ENCODE peak calls at places on chromosomes 12 and 14, in seven cellular contexts. M is K562, H is fibroblast of lung, K is A673, V is GM10248, Y is GM12865, L is GM23338. W is an unnamed sample.

GRCh38 chr12:65556676-65557424 is 267.4 kb upstream of the HMGA2 start:
- DNase-seq in M (peak), H (peak), K (peak), V (peak), Y (peak), L (peak), W (peak)

GRCh38 chr14:64303471-64303917 is 9.3 kb upstream of the ESR2 start:
- DNase-seq in M (peak), H (peak), K (peak), V (peak), Y (peak), L (peak), W (peak)

GRCh38 chr14:76461886-76462285 is 85.9 kb downstream of the ESRRB start:
- DNase-seq in M (no peak), H (no peak), K (no peak), V (no peak), Y (no peak), L (no peak), W (no peak)

GRCh38 chr12:3922033-3922432 is 48.8 kb upstream of the PARP11 start:
- DNase-seq in M (no peak), H (no peak), K (no peak), V (no peak), Y (no peak), L (no peak), W (no peak)

GRCh38 chr12:87441511-87441910 is 587.7 kb downstream of the C12orf50 start:
- DNase-seq in M (no peak), H (no peak), K (no peak), V (no peak), Y (no peak), L (no peak), W (no peak)

GRCh38 chr12:45259732-45260480 is 44.0 kb downstream of the ANO6 start:
- DNase-seq in M (no peak), H (peak), K (peak), V (no peak), Y (no peak), L (no peak), W (no peak)

GRCh38 chr12:68619541-68619940 is 8.8 kb downstream of the RAP1B start:
- DNase-seq in M (no peak), H (no peak), K (no peak), V (no peak), Y (no peak), L (no peak), W (no peak)

GRCh38 chr12:77724367-77724957 is 106.2 kb upstream of the NAV3 start:
- DNase-seq in M (no peak), H (peak), K (peak), V (no peak), Y (peak), L (peak), W (no peak)

GRCh38 chr14:29217813-29218450 is 451.3 kb downstream of the FOXG1 start:
- DNase-seq in M (no peak), H (no peak), K (no peak), V (no peak), Y (no peak), L (no peak), W (no peak)

GRCh38 chr12:126457776-126458175 is 1392.5 kb downstream of the AACS start:
- DNase-seq in M (no peak), H (no peak), K (no peak), V (no peak), Y (no peak), L (no peak), W (no peak)

GRCh38 chr12:10361084-10361483 is 28.8 kb downstream of the KLRK1 start:
- DNase-seq in M (no peak), H (peak), K (peak), V (no peak), Y (no peak), L (peak), W (no peak)

GRCh38 chr12:42235426-42235825 is 2.6 kb downstream of the YAF2 start:
- DNase-seq in M (no peak), H (no peak), K (no peak), V (no peak), Y (peak), L (no peak), W (no peak)

GRCh38 chr12:103401421-103401820 is 94.3 kb downstream of the C12orf42 start:
- DNase-seq in M (no peak), H (no peak), K (peak), V (no peak), Y (no peak), L (peak), W (no peak)

GRCh38 chr12:65937181-65937641 is 112.9 kb downstream of the HMGA2 start:
- DNase-seq in M (no peak), H (peak), K (no peak), V (no peak), Y (no peak), L (no peak), W (no peak)

GRCh38 chr12:49933793-49934192 is 16.7 kb upstream of the AQP2 start:
- DNase-seq in M (no peak), H (peak), K (no peak), V (no peak), Y (no peak), L (no peak), W (no peak)

GRCh38 chr14:58829594-58829993 is 191.8 kb downstream of the DACT1 start:
- DNase-seq in M (no peak), H (peak), K (no peak), V (no peak), Y (no peak), L (no peak), W (no peak)

GRCh38 chr12:101968770-101969169 is 91.4 kb downstream of the DRAM1 start:
- DNase-seq in M (no peak), H (peak), K (no peak), V (no peak), Y (peak), L (no peak), W (no peak)

GRCh38 chr14:67881225-67881624 is 61.6 kb downstream of the RAD51B start:
- DNase-seq in M (no peak), H (no peak), K (no peak), V (peak), Y (peak), L (no peak), W (peak)

GRCh38 chr14:67886221-67886620 is 66.6 kb downstream of the RAD51B start:
- DNase-seq in M (no peak), H (no peak), K (no peak), V (no peak), Y (no peak), L (no peak), W (no peak)

GRCh38 chr14:67882973-67883372 is 63.4 kb downstream of the RAD51B start:
- DNase-seq in M (no peak), H (no peak), K (no peak), V (no peak), Y (no peak), L (no peak), W (no peak)

GRCh38 chr14:67887478-67887877 is 67.9 kb downstream of the RAD51B start:
- DNase-seq in M (no peak), H (no peak), K (no peak), V (no peak), Y (no peak), L (no peak), W (no peak)

DNA sequence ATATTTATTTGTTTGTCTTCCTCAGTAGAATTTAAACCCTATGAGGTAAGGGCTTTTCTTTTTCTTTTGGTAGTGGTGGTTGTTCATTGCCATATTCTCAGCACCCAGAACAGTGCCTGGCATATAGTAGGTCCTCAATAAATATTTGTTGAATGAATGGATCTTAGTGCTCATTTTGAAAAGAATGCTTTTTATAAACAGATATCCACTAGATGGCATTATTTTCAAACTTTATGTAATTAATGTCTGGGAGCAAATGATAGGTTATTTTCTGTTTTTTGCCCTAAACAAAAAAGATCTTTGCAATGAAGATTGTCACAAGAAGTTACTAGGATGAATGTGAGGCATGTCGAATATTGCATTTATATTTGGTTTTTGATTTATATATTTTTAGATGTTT is 64.1 kb downstream of the RAD51B start:
- DNase-seq in M (no peak), H (peak), K (peak), V (no peak), Y (no peak), L (no peak), W (no peak)
- TF ChIP-seq CTCF in M (no peak), H (no peak), K (peak), V (peak), Y (no peak), L (peak), W (peak)

DNA sequence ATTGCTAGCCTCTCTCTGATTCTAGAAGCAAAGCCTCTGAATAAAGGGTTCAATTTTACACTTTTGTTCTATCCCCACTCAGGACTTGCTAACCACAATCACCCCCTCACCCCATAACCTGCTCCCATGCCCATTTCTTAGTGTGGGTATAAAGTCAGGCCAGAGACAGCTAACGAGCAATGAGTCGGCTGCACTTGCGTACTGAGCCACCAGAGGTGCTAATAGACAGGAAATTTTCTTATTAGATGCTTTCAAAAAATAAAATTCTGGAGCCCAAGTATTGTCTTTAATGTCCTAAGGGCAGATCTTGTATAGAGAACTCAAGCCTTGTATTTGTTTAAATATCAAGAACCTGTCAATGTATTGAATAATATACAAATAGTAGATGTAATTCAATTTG is 256.9 kb downstream of the SYT1 start:
- DNase-seq in M (peak), H (no peak), K (peak), V (no peak), Y (peak), L (peak), W (no peak)
- TF ChIP-seq CTCF in M (no peak), H (no peak), K (peak), V (peak), Y (peak), L (peak), W (no peak)

GRCh38 chr14:23727566-23728335 is 91.6 kb downstream of the DHRS2 start:
- DNase-seq in M (peak), H (peak), K (peak), V (peak), Y (peak), L (peak), W (peak)

GRCh38 chr14:23728791-23729190 is 92.6 kb downstream of the DHRS2 start:
- DNase-seq in M (no peak), H (no peak), K (no peak), V (no peak), Y (no peak), L (no peak), W (no peak)

GRCh38 chr14:23725980-23726746 is 90.0 kb downstream of the DHRS2 start:
- DNase-seq in M (no peak), H (no peak), K (no peak), V (no peak), Y (no peak), L (no peak), W (no peak)

GRCh38 chr14:23725528-23725927 is 89.4 kb downstream of the DHRS2 start:
- DNase-seq in M (no peak), H (no peak), K (no peak), V (no peak), Y (no peak), L (no peak), W (no peak)

GRCh38 chr14:23729720-23730387 is 93.7 kb downstream of the DHRS2 start:
- DNase-seq in M (peak), H (no peak), K (no peak), V (no peak), Y (no peak), L (peak), W (no peak)
- TF ChIP-seq CTCF in M (peak), H (no peak), K (peak), V (no peak), Y (no peak), L (peak), W (no peak)

GRCh38 chr14:30440986-30441385 is 118.0 kb upstream of the G2E3 start:
- DNase-seq in M (no peak), H (no peak), K (no peak), V (no peak), Y (no peak), L (no peak), W (no peak)

GRCh38 chr14:30445394-30445793 is 113.6 kb upstream of the G2E3 start:
- DNase-seq in M (no peak), H (no peak), K (no peak), V (no peak), Y (no peak), L (no peak), W (no peak)

GRCh38 chr14:30445852-30446251 is 113.1 kb upstream of the G2E3 start:
- DNase-seq in M (no peak), H (no peak), K (no peak), V (no peak), Y (no peak), L (no peak), W (no peak)

GRCh38 chr14:30444451-30444850 is 114.5 kb upstream of the G2E3 start:
- DNase-seq in M (no peak), H (no peak), K (no peak), V (no peak), Y (no peak), L (no peak), W (no peak)

GRCh38 chr14:30443368-30444007 is 115.5 kb upstream of the G2E3 start:
- DNase-seq in M (no peak), H (peak), K (peak), V (peak), Y (peak), L (peak), W (peak)
- TF ChIP-seq CTCF in M (peak), H (peak), K (peak), V (peak), Y (peak), L (peak), W (peak)

W was measured in GM13977.